ENCODE peak calls at places on chromosomes 12 and 14, in ten cellular contexts. One of them, this sample, is unnamed.

GRCh38 chr12:124466200-124467128 is 100.9 kb downstream of the NCOR2 start:
- DNase-seq in Caco-2: no peak
- DNase-seq in uterus: no peak
- DNase-seq in astrocyte of the spinal cord: peak
- DNase-seq in glutamatergic neuron: no peak
- DNase-seq in thoracic aorta: no peak
- DNase-seq in fibroblast of the aortic adventitia: no peak
- DNase-seq in endodermal cell: no peak
- DNase-seq in heart left ventricle: peak
- DNase-seq in epithelial cell of esophagus: no peak
- DNase-seq in this sample: no peak

GRCh38 chr12:11059784-11060183 is 2.3 kb downstream of the TAS2R46 start:
- DNase-seq in fibroblast of the aortic adventitia: no peak
- DNase-seq in epithelial cell of esophagus: peak
- DNase-seq in thoracic aorta: no peak
- DNase-seq in astrocyte of the spinal cord: peak
- DNase-seq in uterus: no peak
- DNase-seq in glutamatergic neuron: no peak
- DNase-seq in endodermal cell: no peak
- DNase-seq in Caco-2: no peak
- DNase-seq in heart left ventricle: no peak
- DNase-seq in this sample: no peak

GRCh38 chr12:117900561-117900960 is 68.2 kb downstream of the KSR2 start:
- DNase-seq in epithelial cell of esophagus: peak
- DNase-seq in heart left ventricle: no peak
- DNase-seq in fibroblast of the aortic adventitia: no peak
- DNase-seq in Caco-2: no peak
- DNase-seq in thoracic aorta: no peak
- DNase-seq in glutamatergic neuron: no peak
- DNase-seq in uterus: no peak
- DNase-seq in astrocyte of the spinal cord: peak
- DNase-seq in endodermal cell: no peak
- DNase-seq in this sample: no peak

GRCh38 chr14:31036552-31036951 is 10.4 kb upstream of the STRN3 start:
- DNase-seq in epithelial cell of esophagus: no peak
- DNase-seq in Caco-2: no peak
- DNase-seq in fibroblast of the aortic adventitia: no peak
- DNase-seq in astrocyte of the spinal cord: no peak
- DNase-seq in endodermal cell: peak
- DNase-seq in glutamatergic neuron: no peak
- DNase-seq in thoracic aorta: no peak
- DNase-seq in uterus: no peak
- DNase-seq in heart left ventricle: no peak
- DNase-seq in this sample: no peak

GRCh38 chr14:37232907-37233481 is 35.3 kb downstream of the MIPOL1 start:
- DNase-seq in epithelial cell of esophagus: peak
- DNase-seq in thoracic aorta: no peak
- DNase-seq in uterus: no peak
- DNase-seq in Caco-2: peak
- DNase-seq in glutamatergic neuron: no peak
- DNase-seq in astrocyte of the spinal cord: peak
- DNase-seq in heart left ventricle: no peak
- DNase-seq in endodermal cell: no peak
- DNase-seq in fibroblast of the aortic adventitia: peak
- DNase-seq in this sample: no peak

GRCh38 chr14:60561845-60562746 is 53.1 kb downstream of the SIX6 start:
- DNase-seq in heart left ventricle: peak
- DNase-seq in Caco-2: peak
- DNase-seq in thoracic aorta: no peak
- DNase-seq in glutamatergic neuron: peak
- DNase-seq in epithelial cell of esophagus: peak
- DNase-seq in uterus: peak
- DNase-seq in fibroblast of the aortic adventitia: peak
- DNase-seq in endodermal cell: peak
- DNase-seq in astrocyte of the spinal cord: peak
- DNase-seq in this sample: no peak

GRCh38 chr12:57127101-57127709 is 1.1 kb upstream of the LRP1 start:
- DNase-seq in thoracic aorta: no peak
- DNase-seq in heart left ventricle: peak
- DNase-seq in Caco-2: peak
- DNase-seq in fibroblast of the aortic adventitia: no peak
- DNase-seq in glutamatergic neuron: peak
- DNase-seq in astrocyte of the spinal cord: no peak
- DNase-seq in endodermal cell: peak
- DNase-seq in epithelial cell of esophagus: peak
- DNase-seq in uterus: peak
- DNase-seq in this sample: no peak

GRCh38 chr14:24079521-24080141 is 8.3 kb downstream of the CPNE6 start:
- DNase-seq in glutamatergic neuron: peak
- DNase-seq in Caco-2: no peak
- DNase-seq in astrocyte of the spinal cord: no peak
- DNase-seq in thoracic aorta: no peak
- DNase-seq in fibroblast of the aortic adventitia: no peak
- DNase-seq in endodermal cell: peak
- DNase-seq in epithelial cell of esophagus: no peak
- DNase-seq in uterus: no peak
- DNase-seq in heart left ventricle: no peak
- DNase-seq in this sample: no peak

GRCh38 chr14:75497191-75497590 is 25.1 kb upstream of the BATF start:
- DNase-seq in astrocyte of the spinal cord: no peak
- DNase-seq in epithelial cell of esophagus: no peak
- DNase-seq in endodermal cell: no peak
- DNase-seq in uterus: no peak
- DNase-seq in heart left ventricle: no peak
- DNase-seq in glutamatergic neuron: no peak
- DNase-seq in thoracic aorta: no peak
- DNase-seq in fibroblast of the aortic adventitia: no peak
- DNase-seq in Caco-2: no peak
- DNase-seq in this sample: no peak

GRCh38 chr14:60222820-60223219 is 26.2 kb upstream of the PPM1A start:
- DNase-seq in Caco-2: no peak
- DNase-seq in fibroblast of the aortic adventitia: no peak
- DNase-seq in uterus: no peak
- DNase-seq in heart left ventricle: peak
- DNase-seq in epithelial cell of esophagus: peak
- DNase-seq in endodermal cell: no peak
- DNase-seq in glutamatergic neuron: no peak
- DNase-seq in thoracic aorta: no peak
- DNase-seq in astrocyte of the spinal cord: no peak
- DNase-seq in this sample: no peak

GRCh38 chr12:93157279-93157678 is 220.4 kb upstream of the NUDT4 start:
- DNase-seq in thoracic aorta: no peak
- DNase-seq in astrocyte of the spinal cord: no peak
- DNase-seq in glutamatergic neuron: no peak
- DNase-seq in epithelial cell of esophagus: no peak
- DNase-seq in fibroblast of the aortic adventitia: no peak
- DNase-seq in heart left ventricle: no peak
- DNase-seq in endodermal cell: no peak
- DNase-seq in Caco-2: no peak
- DNase-seq in uterus: no peak
- DNase-seq in this sample: no peak

GRCh38 chr12:106764738-106765137 is 9.7 kb upstream of the RIC8B start:
- DNase-seq in thoracic aorta: no peak
- DNase-seq in glutamatergic neuron: no peak
- DNase-seq in heart left ventricle: no peak
- DNase-seq in Caco-2: no peak
- DNase-seq in endodermal cell: no peak
- DNase-seq in astrocyte of the spinal cord: no peak
- DNase-seq in epithelial cell of esophagus: peak
- DNase-seq in fibroblast of the aortic adventitia: no peak
- DNase-seq in uterus: no peak
- DNase-seq in this sample: no peak

GRCh38 chr12:50314629-50315312 is 31.5 kb upstream of the LIMA1 start:
- DNase-seq in glutamatergic neuron: no peak
- DNase-seq in fibroblast of the aortic adventitia: peak
- DNase-seq in astrocyte of the spinal cord: peak
- DNase-seq in endodermal cell: peak
- DNase-seq in thoracic aorta: no peak
- DNase-seq in heart left ventricle: no peak
- DNase-seq in uterus: no peak
- DNase-seq in Caco-2: peak
- DNase-seq in epithelial cell of esophagus: peak
- DNase-seq in this sample: no peak

GRCh38 chr14:95157987-95158712 is 821 bp upstream of the DICER1 start:
- DNase-seq in astrocyte of the spinal cord: no peak
- DNase-seq in heart left ventricle: no peak
- DNase-seq in epithelial cell of esophagus: no peak
- DNase-seq in endodermal cell: no peak
- DNase-seq in thoracic aorta: no peak
- DNase-seq in fibroblast of the aortic adventitia: no peak
- DNase-seq in Caco-2: peak
- DNase-seq in uterus: no peak
- DNase-seq in glutamatergic neuron: no peak
- DNase-seq in this sample: no peak

GRCh38 chr12:131203666-131204415 is 250.1 kb downstream of the ADGRD1 start:
- DNase-seq in heart left ventricle: no peak
- DNase-seq in astrocyte of the spinal cord: no peak
- DNase-seq in uterus: no peak
- DNase-seq in fibroblast of the aortic adventitia: no peak
- DNase-seq in glutamatergic neuron: no peak
- DNase-seq in Caco-2: no peak
- DNase-seq in epithelial cell of esophagus: no peak
- DNase-seq in thoracic aorta: no peak
- DNase-seq in endodermal cell: no peak
- DNase-seq in this sample: no peak

GRCh38 chr12:117582135-117582784 is 220.8 kb upstream of the NOS1 start:
- DNase-seq in endodermal cell: peak
- DNase-seq in fibroblast of the aortic adventitia: no peak
- DNase-seq in epithelial cell of esophagus: no peak
- DNase-seq in thoracic aorta: no peak
- DNase-seq in uterus: no peak
- DNase-seq in astrocyte of the spinal cord: no peak
- DNase-seq in glutamatergic neuron: no peak
- DNase-seq in heart left ventricle: no peak
- DNase-seq in Caco-2: no peak
- DNase-seq in this sample: no peak

GRCh38 chr14:103275000-103275399 is 59.0 kb upstream of the EIF5 start:
- DNase-seq in endodermal cell: no peak
- DNase-seq in thoracic aorta: no peak
- DNase-seq in glutamatergic neuron: no peak
- DNase-seq in heart left ventricle: no peak
- DNase-seq in uterus: no peak
- DNase-seq in epithelial cell of esophagus: no peak
- DNase-seq in Caco-2: no peak
- DNase-seq in fibroblast of the aortic adventitia: no peak
- DNase-seq in astrocyte of the spinal cord: no peak
- DNase-seq in this sample: no peak

GRCh38 chr12:60148831-60149230 is 553.0 kb downstream of the SLC16A7 start:
- DNase-seq in Caco-2: no peak
- DNase-seq in fibroblast of the aortic adventitia: peak
- DNase-seq in endodermal cell: no peak
- DNase-seq in astrocyte of the spinal cord: peak
- DNase-seq in epithelial cell of esophagus: peak
- DNase-seq in glutamatergic neuron: no peak
- DNase-seq in uterus: no peak
- DNase-seq in heart left ventricle: no peak
- DNase-seq in thoracic aorta: no peak
- DNase-seq in this sample: no peak

GRCh38 chr12:65121049-65121955 is at the start of gene WIF1:
- DNase-seq in thoracic aorta: no peak
- DNase-seq in astrocyte of the spinal cord: no peak
- DNase-seq in glutamatergic neuron: peak
- DNase-seq in Caco-2: no peak
- DNase-seq in heart left ventricle: no peak
- DNase-seq in epithelial cell of esophagus: peak
- DNase-seq in fibroblast of the aortic adventitia: no peak
- DNase-seq in endodermal cell: peak
- DNase-seq in uterus: no peak
- DNase-seq in this sample: no peak
- TF ChIP-seq CTCF in thoracic aorta: peak
- TF ChIP-seq CTCF in astrocyte of the spinal cord: peak
- TF ChIP-seq CTCF in glutamatergic neuron: peak
- TF ChIP-seq CTCF in Caco-2: no peak
- TF ChIP-seq CTCF in heart left ventricle: peak
- TF ChIP-seq CTCF in epithelial cell of esophagus: no peak
- TF ChIP-seq CTCF in fibroblast of the aortic adventitia: no peak
- TF ChIP-seq CTCF in endodermal cell: peak
- TF ChIP-seq CTCF in uterus: no peak
- TF ChIP-seq CTCF in this sample: no peak

DNA sequence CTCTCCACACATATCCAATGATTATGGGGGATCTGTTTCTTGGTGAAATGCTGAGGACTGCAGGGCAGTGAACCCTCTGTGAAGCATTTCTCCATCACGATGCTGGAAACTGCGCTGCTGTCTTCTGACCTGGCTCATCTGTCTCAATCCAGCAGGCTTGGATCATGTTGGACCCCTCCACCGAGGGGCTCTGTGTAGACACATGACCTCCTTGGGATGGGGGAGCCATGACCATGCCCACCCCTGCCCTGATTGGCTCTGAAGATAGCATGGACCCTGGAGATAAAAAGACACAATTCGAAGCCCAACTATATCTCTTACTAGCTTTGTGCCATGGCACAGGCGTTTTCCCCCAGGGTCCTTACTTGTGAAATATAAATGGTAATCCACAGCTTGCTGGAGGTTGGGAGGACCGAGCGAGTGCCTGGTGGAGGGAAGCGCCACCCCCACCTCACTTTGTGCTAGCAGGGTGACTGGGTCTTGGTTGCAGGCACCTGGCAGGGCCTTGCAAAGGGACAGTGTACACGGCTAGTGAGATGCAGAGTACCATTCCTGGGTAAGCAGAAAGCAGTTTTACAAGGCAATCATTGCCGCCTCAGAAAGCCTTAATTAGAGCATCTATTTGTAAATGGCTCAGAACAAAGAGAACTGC is 2.3 kb upstream of the KRT83 start:
- DNase-seq in epithelial cell of esophagus: no peak
- DNase-seq in uterus: no peak
- DNase-seq in endodermal cell: no peak
- DNase-seq in heart left ventricle: no peak
- DNase-seq in astrocyte of the spinal cord: no peak
- DNase-seq in Caco-2: no peak
- DNase-seq in glutamatergic neuron: peak
- DNase-seq in fibroblast of the aortic adventitia: no peak
- DNase-seq in thoracic aorta: no peak
- DNase-seq in this sample: no peak
- TF ChIP-seq CTCF in epithelial cell of esophagus: no peak
- TF ChIP-seq CTCF in uterus: no peak
- TF ChIP-seq CTCF in endodermal cell: no peak
- TF ChIP-seq CTCF in heart left ventricle: no peak
- TF ChIP-seq CTCF in astrocyte of the spinal cord: no peak
- TF ChIP-seq CTCF in Caco-2: no peak
- TF ChIP-seq CTCF in glutamatergic neuron: no peak
- TF ChIP-seq CTCF in fibroblast of the aortic adventitia: no peak
- TF ChIP-seq CTCF in thoracic aorta: no peak
- TF ChIP-seq CTCF in this sample: no peak

GRCh38 chr12:7460375-7461259 is 16.7 kb upstream of the CD163L1 start:
- DNase-seq in epithelial cell of esophagus: peak
- DNase-seq in heart left ventricle: no peak
- DNase-seq in fibroblast of the aortic adventitia: peak
- DNase-seq in glutamatergic neuron: peak
- DNase-seq in endodermal cell: peak
- DNase-seq in astrocyte of the spinal cord: peak
- DNase-seq in Caco-2: peak
- DNase-seq in uterus: no peak
- DNase-seq in thoracic aorta: no peak
- DNase-seq in this sample: no peak
- TF ChIP-seq CTCF in epithelial cell of esophagus: peak
- TF ChIP-seq CTCF in heart left ventricle: peak
- TF ChIP-seq CTCF in fibroblast of the aortic adventitia: peak
- TF ChIP-seq CTCF in glutamatergic neuron: peak
- TF ChIP-seq CTCF in endodermal cell: peak
- TF ChIP-seq CTCF in astrocyte of the spinal cord: peak
- TF ChIP-seq CTCF in Caco-2: peak
- TF ChIP-seq CTCF in uterus: peak
- TF ChIP-seq CTCF in thoracic aorta: peak
- TF ChIP-seq CTCF in this sample: no peak

GRCh38 chr14:93184391-93185332 is at the start of the genes LYSET and MOAP1:
- DNase-seq in astrocyte of the spinal cord: peak
- DNase-seq in uterus: peak
- DNase-seq in thoracic aorta: peak
- DNase-seq in Caco-2: peak
- DNase-seq in heart left ventricle: peak
- DNase-seq in epithelial cell of esophagus: peak
- DNase-seq in endodermal cell: peak
- DNase-seq in fibroblast of the aortic adventitia: peak
- DNase-seq in glutamatergic neuron: peak
- DNase-seq in this sample: peak
- TF ChIP-seq CTCF in astrocyte of the spinal cord: peak
- TF ChIP-seq CTCF in uterus: peak
- TF ChIP-seq CTCF in thoracic aorta: peak
- TF ChIP-seq CTCF in Caco-2: peak
- TF ChIP-seq CTCF in heart left ventricle: peak
- TF ChIP-seq CTCF in epithelial cell of esophagus: no peak
- TF ChIP-seq CTCF in endodermal cell: peak
- TF ChIP-seq CTCF in fibroblast of the aortic adventitia: no peak
- TF ChIP-seq CTCF in glutamatergic neuron: peak
- TF ChIP-seq CTCF in this sample: no peak